ENCODE peak calls at places on chromosome 3, in five cellular contexts. One of them, this sample, is unnamed.

GRCh38 chr3:183826448-183826847 is 1.1 kb upstream of the MAP6D1 start:
- DNase-seq in sigmoid colon: no peak
- DNase-seq in suprapubic skin: no peak
- DNase-seq in GM12891: no peak
- DNase-seq in stomach: no peak
- DNase-seq in this sample: no peak

GRCh38 chr3:124851136-124851535 is 36.0 kb downstream of the ITGB5 start:
- DNase-seq in stomach: no peak
- DNase-seq in suprapubic skin: no peak
- DNase-seq in GM12891: no peak
- DNase-seq in sigmoid colon: no peak
- DNase-seq in this sample: no peak

GRCh38 chr3:190883973-190884832 is 21.7 kb upstream of the GMNC start:
- DNase-seq in stomach: peak; percentile 36
- DNase-seq in GM12891: peak; percentile 14
- DNase-seq in sigmoid colon: no peak
- DNase-seq in suprapubic skin: no peak
- DNase-seq in this sample: no peak

GRCh38 chr3:34882764-34883163 is 756.6 kb upstream of the ARPP21 start:
- DNase-seq in stomach: no peak
- DNase-seq in GM12891: no peak
- DNase-seq in suprapubic skin: no peak
- DNase-seq in sigmoid colon: no peak
- DNase-seq in this sample: no peak

GRCh38 chr3:18790384-18790783 is 357.9 kb upstream of the KCNH8 start:
- DNase-seq in stomach: no peak
- DNase-seq in suprapubic skin: no peak
- DNase-seq in GM12891: no peak
- DNase-seq in sigmoid colon: no peak
- DNase-seq in this sample: no peak

GRCh38 chr3:147371141-147371540 is 35.2 kb downstream of the ZIC4 start:
- DNase-seq in sigmoid colon: no peak
- DNase-seq in GM12891: no peak
- DNase-seq in stomach: no peak
- DNase-seq in suprapubic skin: no peak
- DNase-seq in this sample: no peak

GRCh38 chr3:175149675-175150074 is 290.5 kb downstream of the NAALADL2 start:
- DNase-seq in GM12891: no peak
- DNase-seq in stomach: peak; percentile 32
- DNase-seq in sigmoid colon: no peak
- DNase-seq in suprapubic skin: no peak
- DNase-seq in this sample: peak; percentile 53

GRCh38 chr3:112304611-112305010 is 10.6 kb upstream of the SLC9C1 start:
- DNase-seq in suprapubic skin: no peak
- DNase-seq in stomach: no peak
- DNase-seq in sigmoid colon: no peak
- DNase-seq in GM12891: no peak
- DNase-seq in this sample: no peak

GRCh38 chr3:82423485-82423884 is 662.0 kb upstream of the GBE1 start:
- DNase-seq in stomach: no peak
- DNase-seq in sigmoid colon: no peak
- DNase-seq in suprapubic skin: no peak
- DNase-seq in GM12891: no peak
- DNase-seq in this sample: no peak

GRCh38 chr3:56620371-56620770 is 62.7 kb downstream of the TASOR start:
- DNase-seq in sigmoid colon: no peak
- DNase-seq in GM12891: no peak
- DNase-seq in suprapubic skin: no peak
- DNase-seq in stomach: no peak
- DNase-seq in this sample: no peak

GRCh38 chr3:38005076-38006020 is 14.8 kb downstream of the VILL start:
- DNase-seq in stomach: peak; percentile 74
- DNase-seq in sigmoid colon: no peak
- DNase-seq in suprapubic skin: no peak
- DNase-seq in GM12891: no peak
- DNase-seq in this sample: peak; percentile 80

GRCh38 chr3:184789314-184789998 is 22.5 kb upstream of the VPS8 start:
- DNase-seq in sigmoid colon: no peak
- DNase-seq in GM12891: no peak
- DNase-seq in suprapubic skin: no peak
- DNase-seq in stomach: no peak
- DNase-seq in this sample: no peak

GRCh38 chr3:76497636-76498035 is 542.3 kb upstream of the ROBO2 start:
- DNase-seq in stomach: no peak
- DNase-seq in GM12891: no peak
- DNase-seq in sigmoid colon: no peak
- DNase-seq in suprapubic skin: no peak
- DNase-seq in this sample: no peak

GRCh38 chr3:151155409-151156128 is 47.4 kb downstream of the GPR171 start:
- DNase-seq in suprapubic skin: no peak
- DNase-seq in GM12891: no peak
- DNase-seq in stomach: no peak
- DNase-seq in sigmoid colon: no peak
- DNase-seq in this sample: no peak

GRCh38 chr3:58135712-58136543 is 74.8 kb downstream of the DNASE1L3 start:
- DNase-seq in stomach: no peak
- DNase-seq in sigmoid colon: no peak
- DNase-seq in GM12891: no peak
- DNase-seq in suprapubic skin: no peak
- DNase-seq in this sample: no peak
- TF ChIP-seq POLR2AphosphoS5 in stomach: no peak
- TF ChIP-seq POLR2AphosphoS5 in sigmoid colon: peak; percentile 34
- TF ChIP-seq POLR2AphosphoS5 in GM12891: no peak
- TF ChIP-seq POLR2AphosphoS5 in suprapubic skin: no peak
- TF ChIP-seq POLR2AphosphoS5 in this sample: no peak

GRCh38 chr3:98592345-98592935 is 971 bp downstream of the CPOX start:
- DNase-seq in sigmoid colon: no peak
- DNase-seq in GM12891: no peak
- DNase-seq in stomach: no peak
- DNase-seq in suprapubic skin: no peak
- DNase-seq in this sample: no peak

GRCh38 chr3:98594630-98594961 is 1.2 kb upstream of the CPOX start:
- DNase-seq in suprapubic skin: no peak
- DNase-seq in GM12891: no peak
- DNase-seq in stomach: no peak
- DNase-seq in sigmoid colon: no peak
- DNase-seq in this sample: no peak

GRCh38 chr3:98596902-98597500 is 3.6 kb upstream of the CPOX start:
- DNase-seq in sigmoid colon: no peak
- DNase-seq in GM12891: no peak
- DNase-seq in stomach: no peak
- DNase-seq in suprapubic skin: no peak
- DNase-seq in this sample: no peak

GRCh38 chr3:98596087-98596486 is 2.7 kb upstream of the CPOX start:
- DNase-seq in sigmoid colon: no peak
- DNase-seq in GM12891: no peak
- DNase-seq in stomach: no peak
- DNase-seq in suprapubic skin: no peak
- DNase-seq in this sample: no peak

DNA sequence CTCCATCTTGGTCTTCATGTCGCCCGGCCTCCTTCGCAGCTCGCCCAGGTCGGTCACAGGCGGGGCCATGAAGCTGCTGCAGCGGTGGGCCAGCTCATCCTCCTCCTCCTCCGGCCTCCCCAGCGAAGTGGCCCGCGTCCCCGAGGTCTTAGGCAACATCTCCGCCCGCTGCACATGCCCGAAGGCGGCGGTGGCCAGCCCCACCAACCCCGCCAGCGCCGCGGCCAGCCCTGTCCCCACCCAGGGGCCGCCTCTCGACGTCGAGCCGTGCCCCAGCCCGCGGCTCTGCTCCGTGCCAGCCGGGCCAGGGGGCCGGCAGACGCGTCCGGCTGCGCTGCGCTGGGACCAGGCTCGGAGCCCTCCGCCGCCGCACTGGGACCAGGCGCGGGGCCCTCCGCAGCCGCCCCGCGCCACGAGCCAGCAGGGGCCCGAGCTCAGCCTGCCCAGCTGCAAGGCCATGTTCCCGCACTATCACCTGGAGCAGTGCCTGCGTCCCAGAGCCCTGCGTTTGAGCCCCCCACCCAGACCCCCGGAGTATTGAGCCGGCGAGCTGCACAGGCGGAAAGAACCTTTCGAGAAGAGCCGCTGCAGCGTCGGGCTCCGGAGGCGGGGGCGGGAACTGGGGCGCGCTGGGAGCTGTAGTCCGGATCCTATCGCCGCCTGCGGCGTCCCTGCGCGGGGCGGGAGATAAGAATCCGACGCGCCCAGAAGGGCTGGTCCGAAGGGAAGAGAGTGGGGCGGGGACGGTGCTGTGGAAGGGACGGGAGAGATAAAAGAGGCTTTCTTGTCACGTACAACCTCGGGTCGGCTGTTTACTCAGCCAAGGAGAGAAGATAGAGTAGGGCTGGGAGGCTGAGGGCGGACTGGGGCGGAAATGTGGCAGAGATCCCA is at the start of gene CPOX:
- DNase-seq in suprapubic skin: peak; percentile 91
- DNase-seq in sigmoid colon: peak; percentile 92
- DNase-seq in GM12891: peak; percentile 76
- DNase-seq in stomach: peak; percentile 86
- DNase-seq in this sample: peak; percentile 58
- TF ChIP-seq POLR2AphosphoS5 in suprapubic skin: peak; percentile 24
- TF ChIP-seq POLR2AphosphoS5 in sigmoid colon: peak; percentile 60
- TF ChIP-seq POLR2AphosphoS5 in GM12891: peak; percentile 78
- TF ChIP-seq POLR2AphosphoS5 in stomach: peak; percentile 74
- TF ChIP-seq POLR2AphosphoS5 in this sample: no peak

GRCh38 chr3:49370585-49371290 is 12.6 kb upstream of the GPX1 start:
- DNase-seq in suprapubic skin: no peak
- DNase-seq in GM12891: no peak
- DNase-seq in sigmoid colon: no peak
- DNase-seq in stomach: no peak
- DNase-seq in this sample: no peak
- TF ChIP-seq POLR2AphosphoS5 in suprapubic skin: no peak
- TF ChIP-seq POLR2AphosphoS5 in GM12891: no peak
- TF ChIP-seq POLR2AphosphoS5 in sigmoid colon: no peak
- TF ChIP-seq POLR2AphosphoS5 in stomach: no peak
- TF ChIP-seq POLR2AphosphoS5 in this sample: no peak

GRCh38 chr3:16503191-16503776 is 10.2 kb downstream of the RFTN1 start:
- DNase-seq in GM12891: no peak
- DNase-seq in suprapubic skin: no peak
- DNase-seq in stomach: no peak
- DNase-seq in sigmoid colon: no peak
- DNase-seq in this sample: no peak

GRCh38 chr3:16500093-16500492 is 13.4 kb downstream of the RFTN1 start:
- DNase-seq in suprapubic skin: no peak
- DNase-seq in sigmoid colon: no peak
- DNase-seq in stomach: no peak
- DNase-seq in GM12891: no peak
- DNase-seq in this sample: no peak

GRCh38 chr3:16498130-16498890 is 15.2 kb downstream of the RFTN1 start:
- DNase-seq in sigmoid colon: no peak
- DNase-seq in suprapubic skin: no peak
- DNase-seq in stomach: no peak
- DNase-seq in GM12891: no peak
- DNase-seq in this sample: no peak

GRCh38 chr3:16502347-16502908 is 11.1 kb downstream of the RFTN1 start:
- DNase-seq in sigmoid colon: no peak
- DNase-seq in GM12891: no peak
- DNase-seq in suprapubic skin: no peak
- DNase-seq in stomach: no peak
- DNase-seq in this sample: no peak

GRCh38 chr3:16500911-16501310 is 12.6 kb downstream of the RFTN1 start:
- DNase-seq in stomach: no peak
- DNase-seq in suprapubic skin: no peak
- DNase-seq in sigmoid colon: no peak
- DNase-seq in GM12891: no peak
- DNase-seq in this sample: no peak
- TF ChIP-seq POLR2AphosphoS5 in stomach: no peak
- TF ChIP-seq POLR2AphosphoS5 in suprapubic skin: no peak
- TF ChIP-seq POLR2AphosphoS5 in sigmoid colon: no peak
- TF ChIP-seq POLR2AphosphoS5 in GM12891: peak; percentile 59
- TF ChIP-seq POLR2AphosphoS5 in this sample: no peak

GRCh38 chr3:105430460-105430859 is 63.8 kb downstream of the ALCAM start:
- DNase-seq in sigmoid colon: no peak
- DNase-seq in stomach: no peak
- DNase-seq in suprapubic skin: no peak
- DNase-seq in GM12891: no peak
- DNase-seq in this sample: no peak
- TF ChIP-seq POLR2AphosphoS5 in sigmoid colon: no peak
- TF ChIP-seq POLR2AphosphoS5 in stomach: no peak
- TF ChIP-seq POLR2AphosphoS5 in suprapubic skin: no peak
- TF ChIP-seq POLR2AphosphoS5 in GM12891: no peak
- TF ChIP-seq POLR2AphosphoS5 in this sample: no peak

GRCh38 chr3:29447946-29448632 is 167.2 kb downstream of the RBMS3 start:
- DNase-seq in stomach: no peak
- DNase-seq in sigmoid colon: no peak
- DNase-seq in suprapubic skin: no peak
- DNase-seq in GM12891: no peak
- DNase-seq in this sample: no peak
- TF ChIP-seq POLR2AphosphoS5 in stomach: no peak
- TF ChIP-seq POLR2AphosphoS5 in sigmoid colon: no peak
- TF ChIP-seq POLR2AphosphoS5 in suprapubic skin: no peak
- TF ChIP-seq POLR2AphosphoS5 in GM12891: no peak
- TF ChIP-seq POLR2AphosphoS5 in this sample: no peak

GRCh38 chr3:53191836-53192480 is 30.9 kb downstream of the PRKCD start:
- DNase-seq in sigmoid colon: no peak
- DNase-seq in stomach: no peak
- DNase-seq in suprapubic skin: peak; percentile 59
- DNase-seq in GM12891: no peak
- DNase-seq in this sample: no peak
- TF ChIP-seq POLR2AphosphoS5 in sigmoid colon: no peak
- TF ChIP-seq POLR2AphosphoS5 in stomach: no peak
- TF ChIP-seq POLR2AphosphoS5 in suprapubic skin: no peak
- TF ChIP-seq POLR2AphosphoS5 in GM12891: no peak
- TF ChIP-seq POLR2AphosphoS5 in this sample: no peak

DNA sequence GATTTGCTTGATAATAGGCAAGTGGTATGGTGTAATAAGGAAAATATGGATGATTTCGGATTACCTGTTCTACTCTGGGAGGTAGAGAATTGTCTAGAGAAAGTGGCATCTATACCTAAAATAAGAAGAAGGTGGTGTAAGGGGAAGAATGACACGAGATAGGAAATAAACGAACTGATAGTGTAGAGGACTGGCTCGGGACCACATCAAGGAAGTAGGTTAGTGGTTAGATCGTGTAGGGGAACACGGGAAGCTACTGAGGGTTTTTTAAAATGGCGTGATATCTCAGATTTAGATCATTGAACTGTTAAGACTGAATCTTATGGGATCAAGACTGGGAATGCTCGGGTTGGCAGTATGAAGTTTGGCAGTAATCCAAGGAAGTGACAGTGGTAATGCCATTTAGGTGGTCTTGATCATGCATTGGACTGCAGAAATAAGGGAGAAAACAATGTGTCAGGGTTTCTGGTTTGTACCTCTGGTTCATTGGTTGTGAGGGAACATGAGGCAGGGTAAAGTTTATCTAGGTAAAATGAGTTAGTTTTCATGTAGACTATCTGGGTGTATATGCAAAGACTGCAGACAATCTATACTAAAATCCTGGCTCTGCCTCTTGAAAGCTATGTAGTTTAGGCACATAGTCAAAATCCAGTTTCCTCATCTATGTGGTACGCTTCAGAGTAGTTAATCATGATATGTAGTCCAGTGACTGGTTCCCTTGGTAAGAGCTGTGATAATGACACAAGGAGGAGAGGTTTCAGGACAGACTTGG is 7.4 kb downstream of the RPL14 start:
- DNase-seq in suprapubic skin: no peak
- DNase-seq in sigmoid colon: no peak
- DNase-seq in GM12891: no peak
- DNase-seq in stomach: no peak
- DNase-seq in this sample: no peak
- TF ChIP-seq POLR2AphosphoS5 in suprapubic skin: no peak
- TF ChIP-seq POLR2AphosphoS5 in sigmoid colon: peak; percentile 15
- TF ChIP-seq POLR2AphosphoS5 in GM12891: peak; percentile 75
- TF ChIP-seq POLR2AphosphoS5 in stomach: no peak
- TF ChIP-seq POLR2AphosphoS5 in this sample: no peak